ENCODE peak calls at places on chromosomes 3 and 15, in five cellular contexts. Q is CD4-positive, alpha-beta T cell; U is brain microvascular endothelial cell; S is CD4-positive, CD25-positive, alpha-beta regulatory T cell; H is H7. F is an unnamed sample.

GRCh38 chr15:68372291-68372811 is 59.6 kb downstream of the ITGA11 start:
- DNase-seq in H (peak; percentile 89), Q (no peak), U (peak; percentile 63), S (no peak), F (no peak)

GRCh38 chr3:25428003-25428861 is at the start of gene RARB:
- DNase-seq in H (peak; percentile 73), Q (no peak), U (peak; percentile 99), S (no peak), F (no peak)

GRCh38 chr3:17770682-17771081 is 28.3 kb upstream of the TBC1D5 start:
- DNase-seq in Q (no peak), U (no peak), S (no peak), H (no peak), F (no peak)

GRCh38 chr3:172065967-172066762 is 26.8 kb downstream of the FNDC3B start:
- DNase-seq in H (no peak), Q (no peak), U (peak; percentile 50), S (no peak), F (no peak)

GRCh38 chr15:82530606-82531379 is 9.5 kb downstream of the RPS17 start:
- DNase-seq in H (peak; percentile 36), Q (peak; percentile 59), S (peak; percentile 55), U (peak; percentile 63), F (peak; percentile 89)

GRCh38 chr3:66001626-66002025 is 37.1 kb downstream of the MAGI1 start:
- DNase-seq in S (no peak), H (no peak), Q (no peak), U (no peak), F (no peak)

GRCh38 chr15:101053261-101053660 is 134.1 kb downstream of the LRRK1 start:
- DNase-seq in H (peak; percentile 55), S (no peak), Q (no peak), U (no peak), F (peak; percentile 59)

GRCh38 chr15:58641660-58642059 is 107.8 kb downstream of the ADAM10 start:
- DNase-seq in U (no peak), S (no peak), Q (no peak), H (no peak), F (no peak)

GRCh38 chr3:20808864-20809263 is 622.9 kb upstream of the SGO1 start:
- DNase-seq in H (no peak), U (no peak), Q (no peak), S (no peak), F (no peak)

GRCh38 chr3:159668461-159668860 is 320.2 kb upstream of the IL12A start:
- DNase-seq in U (no peak), Q (no peak), H (no peak), S (no peak), F (no peak)

GRCh38 chr15:76058714-76059319 is 968 bp upstream of the TMEM266 start:
- DNase-seq in S (no peak), Q (no peak), U (no peak), H (peak; percentile 59), F (no peak)

GRCh38 chr15:84947947-84948830 is 33.5 kb upstream of the PDE8A start:
- DNase-seq in Q (no peak), S (no peak), H (no peak), U (peak; percentile 92), F (no peak)

GRCh38 chr3:197736010-197736490 is 654 bp downstream of the RUBCN start:
- DNase-seq in H (peak; percentile 67), U (no peak), Q (peak; percentile 27), S (no peak), F (peak; percentile 84)

GRCh38 chr15:99997112-99997651 is 263.9 kb upstream of the LYSMD4 start:
- DNase-seq in S (no peak), H (no peak), U (no peak), Q (no peak), F (peak; percentile 66)

GRCh38 chr15:23422946-23423708 is 23.9 kb downstream of the GOLGA6L2 start:
- DNase-seq in U (no peak), H (no peak), S (no peak), Q (no peak), F (no peak)

GRCh38 chr3:58692484-58692883 is 25.9 kb upstream of the FAM3D start:
- DNase-seq in S (no peak), H (no peak), U (no peak), Q (no peak), F (no peak)

GRCh38 chr15:92617197-92618037 is 38.2 kb downstream of the FAM174B start:
- DNase-seq in U (peak; percentile 83), Q (no peak), S (no peak), H (peak; percentile 52), F (no peak)

GRCh38 chr15:100831466-100831865 is 48.2 kb upstream of the ALDH1A3 start:
- DNase-seq in H (no peak), Q (no peak), U (no peak), S (no peak), F (no peak)

GRCh38 chr3:42654331-42655201 is 1.1 kb downstream of the ZBTB47 start:
- DNase-seq in S (no peak), U (no peak), H (peak; percentile 96), Q (no peak), F (peak; percentile 85)

GRCh38 chr3:10757021-10757820 is 58.8 kb upstream of the SLC6A11 start:
- DNase-seq in U (peak; percentile 40), H (no peak), Q (no peak), S (no peak), F (no peak)

GRCh38 chr3:156725706-156726105 is 51.3 kb downstream of the TIPARP start:
- DNase-seq in U (no peak), Q (no peak), S (no peak), H (no peak), F (no peak)

F was measured in spleen.